ENCODE peak calls at places on chromosomes 4 and X, in ten cellular contexts. Q is Peyer's patch, T is suprapubic skin, Z is K562, N is spleen, I is stomach, O is breast epithelium, F is body of pancreas, X is endothelial cell of umbilical vein, K is sigmoid colon. R is an unnamed sample. For H3K4me1, the result is how much of the 10 kb centered on the place peaks cover.

GRCh38 chr4:64399313-64400109 is 9.7 kb downstream of the TECRL start:
- DNase-seq in Q (no peak), T (no peak), Z (no peak), N (no peak), I (no peak), O (no peak), F (no peak), X (no peak), K (no peak), R (no peak)

GRCh38 chr4:88807499-88807898 is 109.9 kb upstream of the NAP1L5 start:
- DNase-seq in Q (no peak), T (no peak), Z (no peak), N (no peak), I (no peak), O (no peak), F (no peak), X (peak), K (no peak), R (no peak)

GRCh38 chrX:103626855-103627254 is 1.9 kb upstream of the TCEAL1 start:
- DNase-seq in Q (no peak), T (no peak), Z (no peak), N (no peak), I (no peak), O (no peak), F (no peak), X (peak), K (no peak), R (no peak)

GRCh38 chr4:649751-650310 is 24.2 kb downstream of the ATP5ME start:
- DNase-seq in Q (no peak), T (no peak), Z (no peak), N (peak), I (no peak), O (no peak), F (no peak), X (no peak), K (no peak), R (no peak)

GRCh38 chr4:70564033-70564432 is 28.0 kb upstream of the AMBN start:
- DNase-seq in Q (no peak), T (no peak), Z (no peak), N (no peak), I (no peak), O (no peak), F (no peak), X (no peak), K (no peak), R (no peak)

GRCh38 chr4:8274772-8275241 is 5.3 kb downstream of the HTRA3 start:
- DNase-seq in Q (peak), T (peak), Z (no peak), N (no peak), I (peak), O (peak), F (peak), X (no peak), K (peak), R (peak)

GRCh38 chr4:158327525-158327924 is 117.2 kb downstream of the TMEM144 start:
- DNase-seq in Q (no peak), T (no peak), Z (no peak), N (no peak), I (no peak), O (no peak), F (peak), X (no peak), K (no peak), R (no peak)

GRCh38 chr4:100872811-100873210 is 355.0 kb upstream of the EMCN start:
- DNase-seq in Q (no peak), T (no peak), Z (no peak), N (no peak), I (no peak), O (no peak), F (no peak), X (no peak), K (no peak), R (no peak)

GRCh38 chrX:140733766-140734342 is 24.3 kb downstream of the LINC00632 start:
- DNase-seq in Q (no peak), T (no peak), Z (peak), N (no peak), I (no peak), O (no peak), F (peak), X (peak), K (no peak), R (no peak)

GRCh38 chr4:89572224-89572858 is 264.6 kb downstream of the SNCA start:
- DNase-seq in Q (no peak), T (no peak), Z (no peak), N (no peak), I (no peak), O (no peak), F (no peak), X (peak), K (no peak), R (no peak)

GRCh38 chrX:153321381-153322105 is at the start of gene PNMA6F:
- DNase-seq in Q (no peak), T (no peak), Z (no peak), N (no peak), I (no peak), O (no peak), F (no peak), X (no peak), K (no peak), R (no peak)

GRCh38 chrX:110442631-110443030 is 84.0 kb downstream of the RTL9 start:
- DNase-seq in Q (no peak), T (no peak), Z (peak), N (no peak), I (no peak), O (no peak), F (peak), X (peak), K (no peak), R (no peak)

GRCh38 chr4:13455411-13455810 is 28.7 kb downstream of the RAB28 start:
- DNase-seq in Q (no peak), T (no peak), Z (no peak), N (no peak), I (no peak), O (no peak), F (no peak), X (no peak), K (no peak), R (no peak)

GRCh38 chr4:48698029-48698901 is 81.8 kb downstream of the FRYL start:
- DNase-seq in Q (no peak), T (no peak), Z (no peak), N (no peak), I (peak), O (no peak), F (peak), X (peak), K (peak), R (peak)

GRCh38 chr4:180923476-180923875 is 1319.7 kb upstream of the TENM3 start:
- DNase-seq in Q (no peak), T (no peak), Z (no peak), N (no peak), I (no peak), O (no peak), F (no peak), X (no peak), K (no peak), R (no peak)

GRCh38 chrX:153526801-153527599 is 9.6 kb downstream of the ATP2B3 start:
- DNase-seq in Q (no peak), T (no peak), Z (no peak), N (no peak), I (no peak), O (no peak), F (no peak), X (no peak), K (no peak), R (no peak)

GRCh38 chrX:29496636-29497180 is 718.7 kb upstream of the MAGEB2 start:
- DNase-seq in Q (no peak), T (no peak), Z (no peak), N (no peak), I (no peak), O (no peak), F (no peak), X (no peak), K (no peak), R (no peak)

GRCh38 chr4:141540643-141541042 is 95.7 kb upstream of the IL15 start:
- DNase-seq in Q (no peak), T (no peak), Z (no peak), N (no peak), I (no peak), O (no peak), F (no peak), X (peak), K (no peak), R (no peak)

GRCh38 chrX:2342281-2342688 is 158.5 kb downstream of the DHRSX start:
- DNase-seq in Q (no peak), T (no peak), Z (no peak), N (no peak), I (no peak), O (no peak), F (no peak), X (no peak), K (no peak), R (no peak)

GRCh38 chr4:100493756-100494155 is 24.1 kb downstream of the EMCN start:
- DNase-seq in Q (no peak), T (no peak), Z (no peak), N (no peak), I (no peak), O (no peak), F (no peak), X (peak), K (no peak), R (no peak)

GRCh38 chr4:6445403-6446129 is 26.8 kb downstream of the PPP2R2C start:
- DNase-seq in Q (no peak), T (no peak), Z (no peak), N (peak), I (no peak), O (no peak), F (no peak), X (no peak), K (no peak), R (no peak)

GRCh38 chr4:80265571-80266266 is 745 bp upstream of the FGF5 start:
- DNase-seq in Q (no peak), T (no peak), Z (peak), N (no peak), I (no peak), O (no peak), F (peak), X (peak), K (no peak), R (no peak)

GRCh38 chrX:149516604-149517003 is 11.5 kb upstream of the IDS start:
- DNase-seq in Q (no peak), T (no peak), Z (no peak), N (no peak), I (no peak), O (no peak), F (no peak), X (no peak), K (no peak), R (no peak)

GRCh38 chrX:130109429-130110378 is 593 bp downstream of the ELF4 start:
- DNase-seq in Q (no peak), T (no peak), Z (peak), N (peak), I (no peak), O (no peak), F (peak), X (no peak), K (peak), R (no peak)

GRCh38 chr4:140726776-140727500 is 29.2 kb downstream of the TBC1D9 start:
- DNase-seq in Q (no peak), T (no peak), Z (no peak), N (no peak), I (no peak), O (no peak), F (no peak), X (peak), K (no peak), R (no peak)

GRCh38 chr4:31088600-31089230 is 368.5 kb downstream of the PCDH7 start:
- DNase-seq in Q (no peak), T (no peak), Z (no peak), N (no peak), I (no peak), O (no peak), F (no peak), X (peak), K (no peak), R (no peak)

GRCh38 chr4:54139332-54139731 is 39.4 kb downstream of the GSX2 start:
- DNase-seq in Q (no peak), T (no peak), Z (no peak), N (no peak), I (no peak), O (no peak), F (no peak), X (no peak), K (no peak), R (no peak)

GRCh38 chr4:124423160-124423559 is 289.4 kb downstream of the ANKRD50 start:
- DNase-seq in Q (no peak), T (no peak), Z (no peak), N (no peak), I (no peak), O (no peak), F (no peak), X (peak), K (no peak), R (no peak)

GRCh38 chr4:124427095-124427767 is 285.3 kb downstream of the ANKRD50 start:
- DNase-seq in Q (no peak), T (no peak), Z (no peak), N (no peak), I (no peak), O (no peak), F (peak), X (peak), K (no peak), R (no peak)

GRCh38 chr4:124429746-124430250 is 282.7 kb downstream of the ANKRD50 start:
- DNase-seq in Q (no peak), T (no peak), Z (no peak), N (no peak), I (no peak), O (no peak), F (no peak), X (peak), K (no peak), R (no peak)

GRCh38 chr4:124428648-124429047 is 283.9 kb downstream of the ANKRD50 start:
- DNase-seq in Q (no peak), T (no peak), Z (no peak), N (no peak), I (no peak), O (no peak), F (no peak), X (no peak), K (no peak), R (no peak)

GRCh38 chr4:124426279-124426678 is 286.3 kb downstream of the ANKRD50 start:
- DNase-seq in Q (no peak), T (no peak), Z (no peak), N (no peak), I (no peak), O (no peak), F (no peak), X (no peak), K (no peak), R (no peak)
- H3K4me1 ChIP-seq in Q (under half), T (under half), Z (under half), N (under half), I (under half), O (under half), F (under half), X (half or more), K (under half), R (under half)

DNA sequence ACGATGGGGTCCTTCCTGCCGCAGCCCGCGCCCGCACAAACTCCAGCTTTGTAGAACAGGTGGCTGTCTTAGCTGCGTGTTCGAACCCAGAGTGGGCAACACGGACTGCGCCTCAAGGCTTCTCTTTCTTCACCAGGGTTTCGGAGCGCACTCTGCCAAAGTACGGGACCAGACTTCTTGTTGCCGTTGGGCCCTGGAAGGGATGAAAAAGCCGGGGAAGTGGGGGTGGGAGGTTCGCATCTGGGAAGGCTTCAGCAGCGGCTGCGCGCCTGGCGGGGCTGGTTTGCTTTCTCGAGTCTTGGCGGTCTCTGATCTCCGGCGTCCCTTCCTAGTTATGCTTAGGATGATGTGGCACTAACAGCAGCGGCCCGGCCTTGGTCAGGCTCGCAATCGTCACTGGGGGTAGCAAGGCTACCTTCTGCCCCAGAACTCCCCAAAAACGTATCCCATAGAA is 673 bp downstream of the PARM1 start:
- DNase-seq in Q (peak), T (no peak), Z (no peak), N (peak), I (peak), O (no peak), F (peak), X (peak), K (no peak), R (no peak)
- H3K27ac ChIP-seq in Q (peak), T (peak), Z (no peak), N (peak), I (peak), O (peak), F (peak), X (no peak), K (peak), R (peak)

DNA sequence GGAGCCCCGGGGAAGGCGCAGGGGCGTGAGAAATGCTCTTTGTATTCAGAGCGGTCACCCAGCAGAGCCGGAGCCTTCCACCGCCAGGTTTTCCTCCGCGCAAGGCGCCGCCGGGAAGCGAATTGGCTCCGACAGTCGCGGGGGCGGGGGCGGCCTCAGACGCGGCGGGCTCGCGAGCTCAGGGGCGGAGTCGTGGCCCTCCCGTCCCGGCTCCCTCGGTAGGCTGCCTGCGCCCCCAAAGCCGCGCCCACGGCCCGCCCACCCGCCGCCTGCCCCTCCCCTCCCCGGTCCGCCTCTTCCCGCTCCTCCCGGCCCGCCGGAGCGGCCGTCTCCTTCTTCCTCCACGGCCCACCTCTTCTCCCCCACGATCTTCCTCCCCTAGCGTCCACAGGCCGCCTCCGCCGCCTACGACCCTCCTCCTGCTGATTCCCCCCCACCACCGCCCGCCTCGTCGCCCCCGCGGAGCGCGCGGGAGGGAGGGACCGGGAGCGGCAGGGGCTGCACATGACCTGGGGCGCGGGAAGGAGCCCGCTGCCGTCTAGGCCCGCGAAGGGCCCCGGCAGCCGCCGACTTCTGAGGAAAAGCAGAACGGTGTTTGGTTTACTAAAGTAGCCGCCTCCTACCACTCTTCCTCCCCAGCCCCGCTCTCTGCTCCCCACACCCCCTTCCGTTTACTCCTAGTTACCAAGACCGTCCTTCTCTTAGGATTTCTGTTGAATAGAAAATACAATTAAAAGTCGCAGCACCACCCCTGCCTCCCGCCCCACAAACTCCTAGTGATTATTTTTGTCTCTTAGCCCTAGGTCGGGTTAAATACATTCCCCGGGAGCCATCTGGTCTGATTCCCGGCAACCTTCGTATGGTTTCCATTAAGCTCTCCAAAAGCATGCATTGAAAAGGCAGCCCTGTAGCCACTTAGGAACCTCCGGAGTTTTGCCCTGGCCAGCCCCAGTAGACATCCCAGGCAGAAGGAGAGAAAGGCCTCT is 53.2 kb downstream of the C4orf51 start:
- DNase-seq in Q (peak), T (peak), Z (peak), N (peak), I (peak), O (peak), F (peak), X (peak), K (peak), R (peak)
- TF ChIP-seq POLR2A in Q (peak), T (peak), Z (peak), N (peak), I (no peak), O (peak), F (peak), X (peak), K (peak), R (peak)

DNA sequence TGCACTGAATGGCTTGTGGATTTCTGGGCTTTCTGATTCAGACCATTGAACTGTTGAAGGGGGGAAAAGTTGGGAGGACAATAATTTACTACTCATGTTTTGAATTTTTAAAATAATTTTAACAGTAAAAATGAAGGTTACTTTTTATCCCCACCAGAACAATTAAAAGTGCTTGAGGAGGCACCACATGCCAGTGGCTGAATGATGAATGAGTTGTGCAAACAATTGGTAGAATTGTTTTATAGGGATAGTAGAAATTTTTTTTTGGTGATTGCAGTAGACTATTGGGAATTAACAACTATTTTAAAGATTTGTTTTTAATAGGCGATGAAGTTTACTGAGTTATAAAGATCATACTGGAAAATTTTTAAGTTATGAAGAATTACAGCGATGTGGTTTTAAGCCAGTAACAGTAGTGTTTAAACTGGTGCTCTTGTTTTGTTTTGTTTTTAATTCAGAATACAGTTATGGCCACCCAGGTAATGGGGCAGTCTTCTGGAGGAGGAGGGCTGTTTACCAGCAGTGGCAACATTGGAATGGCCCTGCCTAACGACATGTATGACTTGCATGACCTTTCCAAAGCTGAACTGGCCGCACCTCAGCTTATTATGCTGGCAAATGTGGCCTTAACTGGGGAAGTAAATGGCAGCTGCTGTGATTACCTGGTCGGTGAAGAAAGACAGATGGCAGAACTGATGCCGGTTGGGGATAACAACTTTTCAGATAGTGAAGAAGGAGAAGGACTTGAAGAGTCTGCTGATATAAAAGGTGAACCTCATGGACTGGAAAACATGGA is 2.7 kb downstream of the REST start:
- DNase-seq in Q (no peak), T (no peak), Z (no peak), N (peak), I (no peak), O (no peak), F (no peak), X (no peak), K (no peak), R (no peak)
- H3K4me1 ChIP-seq in Q (under half), T (half or more), Z (under half), N (under half), I (half or more), O (under half), F (half or more), X (under half), K (under half), R (under half)

GRCh38 chr4:122728781-122729330 is 3.6 kb upstream of the BBS12 start:
- DNase-seq in Q (no peak), T (no peak), Z (no peak), N (no peak), I (no peak), O (no peak), F (no peak), X (no peak), K (no peak), R (no peak)
- H3K27ac ChIP-seq in Q (no peak), T (no peak), Z (no peak), N (no peak), I (no peak), O (no peak), F (no peak), X (no peak), K (no peak), R (no peak)

GRCh38 chrX:57119416-57119815 is 1.9 kb downstream of the SPIN2B start:
- DNase-seq in Q (no peak), T (no peak), Z (no peak), N (no peak), I (no peak), O (no peak), F (no peak), X (no peak), K (no peak), R (no peak)

GRCh38 chrX:57121162-57121741 is at the start of gene SPIN2B:
- DNase-seq in Q (peak), T (peak), Z (peak), N (peak), I (peak), O (peak), F (peak), X (peak), K (peak), R (peak)
- TF ChIP-seq POLR2A in Q (peak), T (no peak), Z (peak), N (peak), I (no peak), O (no peak), F (peak), X (peak), K (peak), R (peak)

GRCh38 chr4:123127865-123128264 is 205.5 kb upstream of the NUDT6 start:
- DNase-seq in Q (no peak), T (no peak), Z (no peak), N (no peak), I (no peak), O (no peak), F (no peak), X (peak), K (no peak), R (no peak)
- H3K4me1 ChIP-seq in Q (under half), T (under half), Z (under half), N (under half), I (under half), O (under half), F (under half), X (under half), K (under half), R (under half)